ENCODE peak calls at places on chromosomes 7 and 10, in six cellular contexts. A is stimulated activated CD4-positive, alpha-beta T cell treated with anti-CD3 and anti-CD28 coated beads, Interleukin-15, amount 100 ng/mL, for 1 hour; M is T-helper 9 cell; K is GM20000; V is GM10248; R is activated CD4-positive, alpha-beta T cell treated with anti-CD3 and anti-CD28 coated beads for 24 hours. J is an unnamed sample.

GRCh38 chr10:132918617-132919373 is 23.6 kb downstream of the CFAP46 start:
- DNase-seq in K (no peak), A (no peak), V (no peak), M (no peak), R (no peak), J (no peak)

GRCh38 chr7:127819975-127820778 is 168.2 kb downstream of the SND1 start:
- DNase-seq in K (peak; percentile 33), M (no peak), R (no peak), V (peak; percentile 28), A (no peak), J (peak; percentile 59)

GRCh38 chr10:76403876-76404275 is 972.5 kb downstream of the LRMDA start:
- DNase-seq in M (no peak), K (no peak), V (no peak), R (no peak), A (no peak), J (peak; percentile 75)

GRCh38 chr7:107582906-107583305 is 2.9 kb downstream of the BCAP29 start:
- DNase-seq in V (no peak), M (no peak), R (no peak), K (no peak), A (no peak), J (no peak)

GRCh38 chr7:22582860-22583640 is 83.1 kb upstream of the STEAP1B start:
- DNase-seq in M (no peak), V (no peak), K (no peak), R (no peak), A (no peak), J (peak; percentile 58)

GRCh38 chr7:16695621-16696237 is 49.7 kb downstream of the BZW2 start:
- DNase-seq in M (no peak), R (no peak), K (no peak), V (peak; percentile 11), A (no peak), J (peak; percentile 74)

GRCh38 chr7:116674508-116675173 is 2.6 kb downstream of the MET start:
- DNase-seq in A (no peak), M (no peak), V (no peak), R (no peak), K (no peak), J (peak; percentile 38)

GRCh38 chr10:69879628-69880257 is 78.0 kb downstream of the COL13A1 start:
- DNase-seq in V (no peak), A (no peak), M (no peak), K (no peak), R (no peak), J (no peak)

GRCh38 chr7:34064511-34065158 is 159.3 kb downstream of the BMPER start:
- DNase-seq in M (no peak), R (no peak), A (no peak), V (no peak), K (no peak), J (no peak)

GRCh38 chr7:76022026-76022780 is 25.6 kb downstream of the STYXL1 start:
- DNase-seq in V (no peak), M (no peak), R (no peak), A (no peak), K (no peak), J (no peak)

GRCh38 chr7:31883761-31884164 is 186.4 kb downstream of the PDE1C start:
- DNase-seq in V (peak; percentile 13), K (peak; percentile 19), R (no peak), M (no peak), A (no peak), J (peak; percentile 42)

GRCh38 chr10:50325449-50326188 is 74.3 kb upstream of the ASAH2 start:
- DNase-seq in M (no peak), K (peak; percentile 52), R (no peak), A (no peak), V (peak; percentile 42), J (peak; percentile 86)

GRCh38 chr10:6394084-6394483 is 186.0 kb downstream of the PRKCQ start:
- DNase-seq in V (no peak), A (no peak), K (no peak), M (no peak), R (no peak), J (no peak)

GRCh38 chr10:130553846-130554245 is 417.7 kb downstream of the GLRX3 start:
- DNase-seq in R (no peak), A (no peak), K (no peak), V (no peak), M (no peak), J (no peak)

GRCh38 chr10:93873427-93874115 is 20.2 kb upstream of the SLC35G1 start:
- DNase-seq in V (no peak), R (no peak), M (no peak), K (no peak), A (no peak), J (no peak)

GRCh38 chr7:68512466-68512865 is 1085.8 kb upstream of the AUTS2 start:
- DNase-seq in M (no peak), K (no peak), V (no peak), A (no peak), R (no peak), J (no peak)

GRCh38 chr7:18202315-18203045 is 174.8 kb upstream of the PRPS1L1 start:
- DNase-seq in R (no peak), K (no peak), A (no peak), M (no peak), V (no peak), J (no peak)

GRCh38 chr10:31090894-31091607 is 59.4 kb upstream of the ZNF438 start:
- DNase-seq in R (no peak), K (peak; percentile 70), V (peak; percentile 62), M (no peak), A (no peak), J (no peak)

GRCh38 chr7:84837405-84837804 is 349.5 kb downstream of the SEMA3D start:
- DNase-seq in A (no peak), V (no peak), R (no peak), K (no peak), M (no peak), J (no peak)

GRCh38 chr7:94295805-94296204 is 98.9 kb upstream of the COL1A2 start:
- DNase-seq in A (no peak), K (no peak), M (no peak), R (no peak), V (no peak), J (peak; percentile 54)

GRCh38 chr10:68647928-68648327 is 73.1 kb upstream of the CCAR1 start:
- DNase-seq in R (no peak), V (no peak), K (no peak), M (no peak), A (no peak), J (peak; percentile 80)

GRCh38 chr7:112080974-112081373 is 125.2 kb downstream of the DOCK4 start:
- DNase-seq in M (no peak), R (no peak), A (no peak), V (no peak), K (no peak), J (no peak)

GRCh38 chr10:11279286-11279685 is 261.6 kb downstream of the CELF2 start:
- DNase-seq in R (no peak), M (no peak), K (no peak), V (no peak), A (no peak), J (no peak)

GRCh38 chr7:50262916-50263690 is 41.4 kb upstream of the IKZF1 start:
- DNase-seq in M (no peak), V (no peak), K (peak; percentile 51), R (no peak), A (no peak), J (no peak)

GRCh38 chr10:47360419-47361040 is 12.4 kb downstream of the RBP3 start:
- DNase-seq in A (no peak), V (no peak), K (no peak), M (no peak), R (no peak), J (no peak)

GRCh38 chr7:118080947-118081346 is 103.0 kb upstream of the LSM8 start:
- DNase-seq in A (no peak), K (peak; percentile 37), R (peak; percentile 27), V (peak; percentile 24), M (no peak), J (peak; percentile 22)

GRCh38 chr10:128007017-128007416 is 100.1 kb downstream of the PTPRE start:
- DNase-seq in M (no peak), K (no peak), A (no peak), V (no peak), R (no peak), J (no peak)

GRCh38 chr7:1378610-1379180 is 80.6 kb downstream of the MICALL2 start:
- DNase-seq in R (no peak), M (no peak), K (no peak), A (no peak), V (no peak), J (no peak)

GRCh38 chr7:92582948-92583347 is 7.2 kb downstream of the FAM133B start:
- DNase-seq in M (no peak), V (no peak), K (no peak), A (no peak), R (no peak), J (no peak)

GRCh38 chr10:74837750-74838149 is 11.3 kb downstream of the KAT6B start:
- DNase-seq in R (no peak), M (no peak), K (no peak), A (no peak), V (no peak), J (no peak)

GRCh38 chr10:98416589-98416988 is 1.6 kb upstream of the PYROXD2 start:
- DNase-seq in M (no peak), R (no peak), A (no peak), V (no peak), K (no peak), J (no peak)

J was measured in AG20443.